ENCODE peak calls at places on chromosome 7, in four cellular contexts. X is left ventricle myocardium inferior, T is PC-9, W is mucosa of descending colon. P is an unnamed sample.

GRCh38 chr7:79598351-79598750 is 144.9 kb upstream of the MAGI2 start:
- DNase-seq in X (no peak), T (no peak), W (no peak), P (no peak)

GRCh38 chr7:142771353-142771723 is 568 bp downstream of the PRSS2 start:
- DNase-seq in X (no peak), T (no peak), W (no peak), P (no peak)

GRCh38 chr7:16562456-16563220 is 36.0 kb downstream of the LRRC72 start:
- DNase-seq in X (no peak), T (no peak), W (no peak), P (no peak)

GRCh38 chr7:18626717-18627116 is 131.2 kb downstream of the HDAC9 start:
- DNase-seq in X (no peak), T (no peak), W (no peak), P (no peak)

GRCh38 chr7:144090667-144091066 is 4.6 kb downstream of the OR2A12 start:
- DNase-seq in X (no peak), T (no peak), W (no peak), P (no peak)

GRCh38 chr7:17633099-17633498 is 307.2 kb downstream of the SNX13 start:
- DNase-seq in X (no peak), T (no peak), W (no peak), P (no peak)

GRCh38 chr7:3019801-3020200 is 23.9 kb downstream of the CARD11 start:
- DNase-seq in X (no peak), T (no peak), W (no peak), P (no peak)

GRCh38 chr7:17774701-17775288 is 165.5 kb downstream of the SNX13 start:
- DNase-seq in X (no peak), T (no peak), W (no peak), P (no peak)

GRCh38 chr7:86248977-86249376 is 394.7 kb upstream of the GRM3 start:
- DNase-seq in X (no peak), T (no peak), W (no peak), P (no peak)

GRCh38 chr7:30605832-30606231 is 11.2 kb downstream of the GARS1 start:
- DNase-seq in X (no peak), T (no peak), W (no peak), P (no peak)

GRCh38 chr7:105473163-105473562 is 48.9 kb downstream of the PUS7 start:
- DNase-seq in X (no peak), T (no peak), W (no peak), P (no peak)

GRCh38 chr7:70156052-70156451 is 557.8 kb downstream of the AUTS2 start:
- DNase-seq in X (no peak), T (no peak), W (no peak), P (no peak)

GRCh38 chr7:39428221-39428620 is 138.0 kb upstream of the YAE1 start:
- DNase-seq in X (no peak), T (no peak), W (no peak), P (no peak)

GRCh38 chr7:135877799-135878198 is 99.4 kb downstream of the MTPN start:
- DNase-seq in X (no peak), T (peak; percentile 84), W (no peak), P (no peak)

GRCh38 chr7:2353650-2354172 is 916 bp upstream of the EIF3B start:
- DNase-seq in X (peak; percentile 91), T (peak; percentile 91), W (peak; percentile 93), P (peak; percentile 96)

GRCh38 chr7:98267305-98267704 is 14.2 kb upstream of the BRI3 start:
- DNase-seq in X (no peak), T (no peak), W (no peak), P (no peak)

GRCh38 chr7:35430547-35431153 is 176.8 kb upstream of the TBX20 start:
- DNase-seq in X (no peak), T (peak; percentile 7), W (no peak), P (no peak)

DNA sequence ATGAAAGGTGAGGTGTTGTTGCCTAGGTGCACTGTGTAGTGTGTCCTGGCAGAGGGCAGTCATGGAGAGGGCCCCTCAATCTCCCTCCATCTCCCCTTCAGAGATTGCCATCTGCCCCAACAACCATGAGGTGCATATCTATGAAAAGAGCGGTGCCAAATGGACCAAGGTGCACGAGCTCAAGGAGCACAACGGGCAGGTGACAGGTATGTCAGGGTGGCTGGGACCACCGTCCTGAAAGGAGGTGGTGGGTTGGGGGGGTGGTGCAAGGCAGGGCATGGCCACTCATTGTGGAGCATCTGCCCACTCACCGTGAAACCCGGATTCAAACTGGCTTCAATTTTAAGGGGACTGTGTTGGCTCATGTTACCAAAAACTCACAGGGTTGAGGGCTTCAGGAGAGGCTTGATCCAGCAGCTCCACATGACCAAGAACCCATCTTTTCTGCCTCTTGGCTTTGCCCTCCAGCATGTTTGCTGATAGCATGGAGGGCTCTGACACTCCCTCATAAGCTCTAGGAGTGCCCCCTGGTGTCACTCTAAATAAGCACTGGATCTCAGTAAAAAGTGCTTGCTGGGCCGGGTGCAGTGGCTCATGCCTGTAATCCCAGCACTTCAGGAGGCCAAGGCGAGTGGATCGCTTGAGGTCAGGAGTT is 12.2 kb downstream of the ARPC1B start:
- DNase-seq in X (no peak), T (no peak), W (no peak), P (peak; percentile 41)
- TF ChIP-seq CTCF in X (peak; percentile 32), T (no peak), W (no peak), P (no peak)

DNA sequence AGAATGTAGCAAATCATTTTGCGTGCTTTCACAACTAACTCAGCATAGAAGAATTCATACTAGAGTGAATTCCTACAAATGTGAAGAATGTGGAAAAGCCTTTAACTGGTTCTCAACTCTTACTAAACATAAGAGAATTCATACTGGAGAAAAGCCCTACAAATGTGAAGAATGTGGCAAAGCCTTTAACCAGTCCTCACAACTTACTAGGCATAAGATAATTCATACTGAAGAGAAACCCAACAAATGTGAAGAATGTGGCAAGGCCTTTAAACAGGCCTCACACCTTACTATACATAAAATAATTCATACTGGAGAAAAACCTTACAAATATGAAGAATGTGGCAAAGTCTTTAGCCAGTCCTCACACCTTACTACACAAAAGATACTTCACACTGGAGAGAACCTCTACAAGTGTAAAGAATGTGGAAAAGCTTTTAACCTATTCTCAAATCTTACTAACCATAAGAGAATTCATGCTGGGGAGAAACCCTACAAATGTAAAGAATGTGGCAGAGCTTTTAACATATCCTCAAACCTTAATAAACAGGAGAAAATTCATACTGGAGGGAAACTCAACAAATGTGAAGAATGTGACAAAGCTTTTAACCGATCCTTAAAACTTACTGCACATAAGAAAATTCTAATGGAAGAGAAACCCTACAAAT is 40.8 kb downstream of the ZNF107 start:
- DNase-seq in X (no peak), T (no peak), W (no peak), P (no peak)
- H3K9me3 ChIP-seq in X (peaks cover 100% of the 10 kb centered on the region), T (peaks cover 57% of the 10 kb centered on the region), W (peaks cover 99% of the 10 kb centered on the region), P (peaks cover 21% of the 10 kb centered on the region)

DNA sequence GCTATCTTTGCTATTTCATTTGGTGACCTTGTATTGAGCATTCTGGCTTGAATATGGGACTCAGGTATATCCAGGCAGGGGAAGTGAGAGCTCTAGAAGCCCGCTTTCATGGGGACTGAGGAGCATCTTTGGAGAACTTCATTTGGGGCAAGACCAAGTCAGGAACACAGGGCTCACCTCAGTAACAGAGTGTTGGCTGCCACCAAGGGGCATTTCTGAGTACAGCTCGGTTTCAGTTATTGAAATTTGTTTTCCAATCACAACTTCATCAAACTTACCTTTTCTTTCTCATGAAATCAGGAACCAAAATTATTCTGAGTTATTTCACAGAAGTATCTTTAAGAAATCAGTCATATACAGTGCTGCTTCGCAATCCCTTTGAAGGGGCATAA is 337.2 kb downstream of the C7orf25 start:
- DNase-seq in X (no peak), T (no peak), W (no peak), P (no peak)
- TF ChIP-seq CTCF in X (peak; percentile 34), T (no peak), W (no peak), P (no peak)

GRCh38 chr7:138338361-138338760 is 121.7 kb upstream of the TRIM24 start:
- DNase-seq in X (peak; percentile 73), T (peak; percentile 48), W (no peak), P (no peak)
- H3K9me3 ChIP-seq in X (peaks cover 84% of the 10 kb centered on the region), T (peaks cover 35% of the 10 kb centered on the region), W (peaks cover 50% of the 10 kb centered on the region), P (peaks cover 25% of the 10 kb centered on the region)

GRCh38 chr7:92245487-92246362 is at the start of the genes ANKIB1 and KRIT1:
- DNase-seq in X (peak; percentile 87), T (peak; percentile 90), W (peak; percentile 89), P (peak; percentile 95)
- TF ChIP-seq CTCF in X (peak; percentile 51), T (no peak), W (no peak), P (no peak)

P was measured in kidney.